ENCODE peak calls at places on chromosomes 11 and 22, in six cellular contexts. One of them, this sample, is unnamed.

GRCh38 chr11:34610324-34611041 is 10.4 kb upstream of the EHF start:
- DNase-seq in HL-60: no peak
- DNase-seq in ELF-1: no peak
- DNase-seq in neural progenitor cell: no peak
- DNase-seq in NCI-H446 treated with DMSO at 0.1 percent for 48 hours: no peak
- DNase-seq in left lobe of liver: no peak
- DNase-seq in this sample: no peak

GRCh38 chr11:20156876-20157613 is 3.2 kb downstream of the DBX1 start:
- DNase-seq in HL-60: peak
- DNase-seq in ELF-1: peak
- DNase-seq in neural progenitor cell: peak
- DNase-seq in NCI-H446 treated with DMSO at 0.1 percent for 48 hours: no peak
- DNase-seq in left lobe of liver: no peak
- DNase-seq in this sample: no peak

GRCh38 chr11:100438366-100438765 is 248.7 kb upstream of the ARHGAP42 start:
- DNase-seq in HL-60: no peak
- DNase-seq in ELF-1: no peak
- DNase-seq in neural progenitor cell: no peak
- DNase-seq in NCI-H446 treated with DMSO at 0.1 percent for 48 hours: no peak
- DNase-seq in left lobe of liver: no peak
- DNase-seq in this sample: no peak

GRCh38 chr11:13440100-13440855 is 22.7 kb downstream of the BTBD10 start:
- DNase-seq in HL-60: no peak
- DNase-seq in ELF-1: no peak
- DNase-seq in neural progenitor cell: no peak
- DNase-seq in NCI-H446 treated with DMSO at 0.1 percent for 48 hours: peak
- DNase-seq in left lobe of liver: no peak
- DNase-seq in this sample: peak

GRCh38 chr11:114342476-114342875 is 46.3 kb downstream of the NNMT start:
- DNase-seq in HL-60: no peak
- DNase-seq in ELF-1: no peak
- DNase-seq in neural progenitor cell: no peak
- DNase-seq in NCI-H446 treated with DMSO at 0.1 percent for 48 hours: no peak
- DNase-seq in left lobe of liver: no peak
- DNase-seq in this sample: no peak

GRCh38 chr11:62545437-62546243 is 966 bp downstream of the AHNAK start:
- DNase-seq in HL-60: peak
- DNase-seq in ELF-1: peak
- DNase-seq in neural progenitor cell: peak
- DNase-seq in NCI-H446 treated with DMSO at 0.1 percent for 48 hours: no peak
- DNase-seq in left lobe of liver: peak
- DNase-seq in this sample: peak

GRCh38 chr11:87038235-87038960 is 664 bp downstream of the TMEM135 start:
- DNase-seq in HL-60: no peak
- DNase-seq in ELF-1: no peak
- DNase-seq in neural progenitor cell: no peak
- DNase-seq in NCI-H446 treated with DMSO at 0.1 percent for 48 hours: no peak
- DNase-seq in left lobe of liver: no peak
- DNase-seq in this sample: no peak

GRCh38 chr22:24319451-24319850 is 48.8 kb downstream of the SPECC1L start:
- DNase-seq in HL-60: no peak
- DNase-seq in ELF-1: no peak
- DNase-seq in neural progenitor cell: no peak
- DNase-seq in NCI-H446 treated with DMSO at 0.1 percent for 48 hours: no peak
- DNase-seq in left lobe of liver: no peak
- DNase-seq in this sample: no peak

GRCh38 chr11:13256216-13256615 is 21.4 kb upstream of the BMAL1 start:
- DNase-seq in HL-60: no peak
- DNase-seq in ELF-1: no peak
- DNase-seq in neural progenitor cell: no peak
- DNase-seq in NCI-H446 treated with DMSO at 0.1 percent for 48 hours: no peak
- DNase-seq in left lobe of liver: no peak
- DNase-seq in this sample: no peak

GRCh38 chr11:134332189-134332631 is 422 bp downstream of the GLB1L2 start:
- DNase-seq in HL-60: no peak
- DNase-seq in ELF-1: no peak
- DNase-seq in neural progenitor cell: peak
- DNase-seq in NCI-H446 treated with DMSO at 0.1 percent for 48 hours: no peak
- DNase-seq in left lobe of liver: no peak
- DNase-seq in this sample: peak